ENCODE peak calls at places on chromosomes 7 and 10, in six cellular contexts. C is ovary; P is stimulated activated CD8-positive, alpha-beta memory T cell treated with anti-CD3 and anti-CD28 coated beads, Interleukin-12 subunit alpha, Interleukin-12 subunit beta, amount 100 ng/mL, for 4 hours; A is AG09309; J is D341Med; N is activated CD8-positive, alpha-beta memory T cell treated with anti-CD3 and anti-CD28 coated beads, Interleukin-2, amount 50 U/mL, for 48 hours. D is an unnamed sample.

GRCh38 chr10:71681977-71682376 is 37.6 kb downstream of the C10orf105 start:
- DNase-seq in A (no peak), N (no peak), C (no peak), P (no peak), J (no peak), D (no peak)

GRCh38 chr7:39616138-39616537 is 7.2 kb upstream of the RALA start:
- DNase-seq in N (no peak), P (no peak), C (no peak), A (no peak), J (no peak), D (no peak)

GRCh38 chr7:150567846-150568245 is 656 bp downstream of the GIMAP4 start:
- DNase-seq in J (no peak), N (no peak), A (no peak), P (no peak), C (no peak), D (no peak)

GRCh38 chr10:64537112-64537511 is 1015.9 kb downstream of the REEP3 start:
- DNase-seq in A (no peak), N (no peak), J (no peak), P (no peak), C (no peak), D (no peak)

GRCh38 chr10:116300477-116301034 is 23.7 kb upstream of the CCDC172 start:
- DNase-seq in J (no peak), P (no peak), C (no peak), A (no peak), N (no peak), D (no peak)

GRCh38 chr10:28331821-28332220 is 29.0 kb upstream of the MPP7 start:
- DNase-seq in N (no peak), P (no peak), A (peak), C (no peak), J (no peak), D (no peak)

GRCh38 chr7:131123991-131124629 is 203.6 kb upstream of the MKLN1 start:
- DNase-seq in C (no peak), N (no peak), A (no peak), P (no peak), J (no peak), D (no peak)

GRCh38 chr10:132448248-132448731 is 51.3 kb downstream of the PWWP2B start:
- DNase-seq in C (no peak), N (peak), J (peak), P (no peak), A (no peak), D (peak)

GRCh38 chr7:22732556-22733126 is 5.6 kb downstream of the IL6 start:
- DNase-seq in J (no peak), A (no peak), P (no peak), C (no peak), N (no peak), D (no peak)

GRCh38 chr7:99669782-99670181 is 10.0 kb downstream of the CYP3A5 start:
- DNase-seq in C (no peak), P (no peak), A (no peak), J (no peak), N (no peak), D (no peak)

GRCh38 chr10:132482090-132482489 is 55.5 kb upstream of the INPP5A start:
- DNase-seq in N (no peak), C (peak), A (peak), J (no peak), P (no peak), D (no peak)

GRCh38 chr10:23015021-23015707 is 80.2 kb upstream of the MSRB2 start:
- DNase-seq in J (no peak), C (no peak), N (no peak), P (no peak), A (no peak), D (no peak)

GRCh38 chr7:38962028-38962427 is 15.7 kb upstream of the POU6F2 start:
- DNase-seq in J (no peak), A (no peak), N (no peak), P (no peak), C (no peak), D (no peak)